ENCODE peak calls at places on chromosomes 16 and 17, in six cellular contexts. V, S, H, A, T and Z are unnamed samples.

GRCh38 chr17:81400154-81400938 is 5.1 kb downstream of the BAHCC1 start:
- DNase-seq in V (peak; percentile 81), S (no peak), H (no peak), A (no peak), T (no peak), Z (no peak)

GRCh38 chr16:72902276-72902675 is 145.7 kb downstream of the ZFHX3 start:
- DNase-seq in V (no peak), S (no peak), H (no peak), A (no peak), T (no peak), Z (no peak)

GRCh38 chr16:69651217-69651616 is 75.1 kb downstream of the NQO1 start:
- DNase-seq in V (no peak), S (no peak), H (no peak), A (no peak), T (no peak), Z (no peak)

GRCh38 chr16:50761276-50761675 is 19.4 kb downstream of the CYLD start:
- DNase-seq in V (no peak), S (no peak), H (no peak), A (no peak), T (no peak), Z (no peak)

GRCh38 chr16:89350701-89351380 is 133.3 kb downstream of the ZNF778 start:
- DNase-seq in V (no peak), S (no peak), H (no peak), A (no peak), T (no peak), Z (no peak)

GRCh38 chr17:56594528-56595418 is 1.3 kb downstream of the NOG start:
- DNase-seq in V (peak; percentile 75), S (peak; percentile 36), H (no peak), A (no peak), T (no peak), Z (no peak)

GRCh38 chr17:41308251-41308917 is 725 bp downstream of the KRTAP16-1 start:
- DNase-seq in V (peak; percentile 14), S (no peak), H (no peak), A (no peak), T (no peak), Z (peak; percentile 57)

GRCh38 chr16:88508376-88508867 is 55.3 kb downstream of the ZFPM1 start:
- DNase-seq in V (no peak), S (peak; percentile 54), H (no peak), A (no peak), T (no peak), Z (no peak)

GRCh38 chr16:49986351-49987124 is 38.5 kb upstream of the CNEP1R1 start:
- DNase-seq in V (no peak), S (no peak), H (no peak), A (peak; percentile 3), T (no peak), Z (no peak)

GRCh38 chr17:39626171-39626670 is 531 bp upstream of the PPP1R1B start:
- DNase-seq in V (no peak), S (no peak), H (no peak), A (no peak), T (no peak), Z (no peak)

GRCh38 chr17:3546521-3546920 is 11.1 kb downstream of the TRPV3 start:
- DNase-seq in V (no peak), S (no peak), H (no peak), A (no peak), T (no peak), Z (no peak)

GRCh38 chr16:57108432-57108831 is 16.0 kb downstream of the CPNE2 start:
- DNase-seq in V (no peak), S (no peak), H (no peak), A (no peak), T (no peak), Z (no peak)

GRCh38 chr17:78019367-78019975 is 61.0 kb downstream of the TNRC6C start:
- DNase-seq in V (peak; percentile 48), S (peak; percentile 32), H (no peak), A (no peak), T (no peak), Z (peak; percentile 51)

GRCh38 chr17:28379814-28380571 is 8.5 kb downstream of the SARM1 start:
- DNase-seq in V (peak; percentile 40), S (peak; percentile 24), H (no peak), A (peak; percentile 68), T (no peak), Z (no peak)

GRCh38 chr17:48551601-48552452 is 6.9 kb upstream of the HOXB2 start:
- DNase-seq in V (no peak), S (no peak), H (no peak), A (no peak), T (peak; percentile 73), Z (no peak)

GRCh38 chr17:75875182-75875939 is 3.0 kb downstream of the TRIM47 start:
- DNase-seq in V (no peak), S (no peak), H (no peak), A (no peak), T (peak; percentile 88), Z (no peak)

GRCh38 chr17:4605826-4606225 is 21.5 kb downstream of the SMTNL2 start:
- DNase-seq in V (peak; percentile 70), S (peak; percentile 61), H (no peak), A (no peak), T (no peak), Z (peak; percentile 33)

GRCh38 chr17:78643326-78643725 is 66.1 kb upstream of the DNAH17 start:
- DNase-seq in V (no peak), S (no peak), H (no peak), A (no peak), T (peak; percentile 53), Z (no peak)

GRCh38 chr17:27905524-27906237 is 12.5 kb upstream of the LYRM9 start:
- DNase-seq in V (no peak), S (no peak), H (no peak), A (no peak), T (no peak), Z (no peak)

GRCh38 chr17:46030752-46031151 is 31.7 kb downstream of the STH start:
- DNase-seq in V (no peak), S (no peak), H (no peak), A (no peak), T (no peak), Z (no peak)

GRCh38 chr17:81031571-81032550 is 3.1 kb upstream of the BAIAP2 start:
- DNase-seq in V (no peak), S (no peak), H (no peak), A (no peak), T (peak; percentile 62), Z (no peak)

GRCh38 chr17:64180674-64181073 is 50.7 kb upstream of the ERN1 start:
- DNase-seq in V (peak; percentile 88), S (no peak), H (no peak), A (no peak), T (peak; percentile 91), Z (no peak)

GRCh38 chr16:87723224-87723619 is 42.6 kb downstream of the KLHDC4 start:
- DNase-seq in V (no peak), S (peak; percentile 45), H (no peak), A (no peak), T (no peak), Z (peak; percentile 63)

DNA sequence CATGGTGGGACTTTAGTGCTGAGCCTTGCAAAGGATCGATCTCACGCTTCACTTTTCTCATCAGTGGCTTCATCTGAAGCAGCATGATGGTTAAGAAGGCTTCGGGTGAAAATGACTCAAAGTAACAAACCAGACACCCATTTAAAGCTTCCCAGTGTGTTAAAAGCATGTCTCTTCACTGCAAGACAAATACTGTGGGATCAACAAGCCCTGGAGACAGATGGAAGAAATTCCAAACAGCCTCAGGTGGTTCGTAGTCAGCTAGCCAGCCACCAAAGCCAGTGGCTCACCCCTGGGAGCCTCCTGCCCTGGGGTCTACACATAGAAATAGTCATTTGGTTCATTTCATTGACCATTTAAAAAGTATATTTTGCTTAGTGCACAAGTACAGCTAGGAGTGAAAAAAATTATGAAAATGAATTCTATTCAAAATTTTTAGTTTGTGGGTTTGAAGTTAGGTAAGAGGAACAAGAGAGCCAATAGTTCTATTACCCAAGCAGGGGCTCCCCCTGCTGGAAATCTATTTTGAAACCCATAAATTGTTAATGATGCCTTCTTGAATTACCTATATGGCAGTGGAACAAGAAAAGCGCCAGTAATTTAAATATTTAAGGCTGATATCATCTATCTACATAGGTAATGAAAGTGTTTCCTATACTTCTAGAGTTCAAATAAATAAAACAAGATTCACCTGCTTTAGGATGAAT is 51.6 kb downstream of the PMP22 start:
- DNase-seq in V (peak; percentile 66), S (no peak), H (no peak), A (no peak), T (no peak), Z (no peak)
- TF ChIP-seq CTCF in V (peak; percentile 53), S (peak; percentile 42), H (no peak), A (peak; percentile 48), T (no peak), Z (peak; percentile 5)

GRCh38 chr16:7405166-7405565 is 72.5 kb downstream of the RBFOX1 start:
- DNase-seq in V (no peak), S (peak; percentile 84), H (no peak), A (no peak), T (no peak), Z (no peak)
- TF ChIP-seq CTCF in V (no peak), S (peak; percentile 69), H (no peak), A (no peak), T (no peak), Z (no peak)

DNA sequence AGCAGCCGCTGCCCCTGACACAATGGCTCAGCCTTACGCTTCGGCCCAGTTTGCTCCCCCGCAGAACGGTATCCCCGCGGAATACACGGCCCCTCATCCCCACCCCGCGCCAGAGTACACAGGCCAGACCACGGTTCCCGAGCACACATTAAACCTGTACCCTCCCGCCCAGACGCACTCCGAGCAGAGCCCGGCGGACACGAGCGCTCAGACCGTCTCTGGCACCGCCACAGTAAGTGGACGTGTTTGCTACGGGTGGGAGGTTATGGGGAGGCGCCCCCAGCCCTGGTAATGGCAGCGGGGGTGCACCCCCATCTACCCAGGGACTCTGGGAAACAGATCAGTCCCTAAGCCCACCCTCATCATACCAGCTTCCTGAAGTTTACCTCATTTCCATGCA is 185.5 kb downstream of the RBFOX1 start:
- DNase-seq in V (no peak), S (no peak), H (no peak), A (no peak), T (no peak), Z (no peak)
- TF ChIP-seq CTCF in V (no peak), S (no peak), H (no peak), A (no peak), T (no peak), Z (no peak)

GRCh38 chr17:43787728-43788127 is 7.5 kb downstream of the CFAP97D1 start:
- DNase-seq in V (no peak), S (no peak), H (no peak), A (no peak), T (no peak), Z (no peak)

GRCh38 chr17:43789482-43789881 is 9.2 kb downstream of the CFAP97D1 start:
- DNase-seq in V (no peak), S (no peak), H (no peak), A (no peak), T (no peak), Z (no peak)

GRCh38 chr17:43791589-43791988 is 11.4 kb downstream of the CFAP97D1 start:
- DNase-seq in V (peak; percentile 24), S (no peak), H (no peak), A (no peak), T (no peak), Z (peak; percentile 19)

GRCh38 chr17:43784628-43785101 is 4.4 kb downstream of the CFAP97D1 start:
- DNase-seq in V (no peak), S (no peak), H (no peak), A (peak; percentile 42), T (no peak), Z (no peak)

GRCh38 chr17:43790311-43790940 is 10.2 kb downstream of the CFAP97D1 start:
- DNase-seq in V (no peak), S (no peak), H (no peak), A (no peak), T (no peak), Z (no peak)
- TF ChIP-seq CTCF in V (no peak), S (no peak), H (no peak), A (peak; percentile 29), T (no peak), Z (no peak)

GRCh38 chr17:8986295-8986694 is 20.8 kb upstream of the PIK3R5 start:
- DNase-seq in V (no peak), S (no peak), H (no peak), A (no peak), T (no peak), Z (no peak)
- TF ChIP-seq CTCF in V (no peak), S (no peak), H (no peak), A (no peak), T (no peak), Z (no peak)